ENCODE peak calls at places on chromosome 4, in four cellular contexts. C is AG09309, X is transverse colon, T is A549. E is an unnamed sample.

GRCh38 chr4:139389102-139389501 is 64.8 kb upstream of the RAB33B start:
- DNase-seq in X (no peak), T (no peak), C (no peak), E (no peak)

GRCh38 chr4:27350161-27350560 is 489.5 kb downstream of the STIM2 start:
- DNase-seq in C (peak; percentile 7), T (no peak), X (no peak), E (no peak)

GRCh38 chr4:148258526-148258925 is 183.7 kb downstream of the NR3C2 start:
- DNase-seq in T (no peak), X (no peak), C (no peak), E (no peak)

GRCh38 chr4:158791588-158791987 is 22.8 kb downstream of the FNIP2 start:
- DNase-seq in C (no peak), T (no peak), X (no peak), E (no peak)

GRCh38 chr4:150423503-150423902 is 158.4 kb upstream of the MAB21L2 start:
- DNase-seq in X (no peak), T (no peak), C (no peak), E (no peak)

GRCh38 chr4:8120518-8120917 is 38.1 kb downstream of the ABLIM2 start:
- DNase-seq in X (no peak), C (no peak), T (no peak), E (no peak)

GRCh38 chr4:177974461-177974860 is 532.2 kb upstream of the AGA start:
- DNase-seq in C (no peak), X (no peak), T (no peak), E (no peak)

GRCh38 chr4:183600189-183600685 is 58.7 kb downstream of the RWDD4 start:
- DNase-seq in C (no peak), X (no peak), T (no peak), E (peak; percentile 6)

GRCh38 chr4:139403457-139403856 is 50.5 kb upstream of the RAB33B start:
- DNase-seq in C (no peak), T (no peak), X (no peak), E (no peak)

GRCh38 chr4:74490736-74491135 is 45.8 kb downstream of the AREG start:
- DNase-seq in C (no peak), X (no peak), T (no peak), E (no peak)

GRCh38 chr4:38529189-38530115 is 134.5 kb upstream of the KLF3 start:
- DNase-seq in C (no peak), T (no peak), X (peak; percentile 67), E (no peak)

GRCh38 chr4:184746532-184746870 is 12.6 kb upstream of the CENPU start:
- DNase-seq in X (no peak), T (no peak), C (peak; percentile 77), E (peak; percentile 72)

GRCh38 chr4:152591361-152591760 is 55.5 kb upstream of the FBXW7 start:
- DNase-seq in X (peak; percentile 63), T (no peak), C (no peak), E (peak; percentile 16)

GRCh38 chr4:163048447-163048846 is 118.2 kb downstream of the NAF1 start:
- DNase-seq in X (peak; percentile 13), C (no peak), T (peak; percentile 31), E (peak; percentile 42)

GRCh38 chr4:99832313-99832712 is 15.7 kb downstream of the DAPP1 start:
- DNase-seq in T (no peak), X (no peak), C (no peak), E (no peak)

GRCh38 chr4:94488667-94489066 is 36.9 kb downstream of the PDLIM5 start:
- DNase-seq in C (peak; percentile 55), X (no peak), T (peak; percentile 35), E (peak; percentile 48)

GRCh38 chr4:84697615-84698201 is 114.8 kb downstream of the CDS1 start:
- DNase-seq in T (no peak), X (no peak), C (no peak), E (no peak)

GRCh38 chr4:46927201-46927600 is 18.2 kb upstream of the COX7B2 start:
- DNase-seq in X (no peak), C (no peak), T (no peak), E (no peak)

GRCh38 chr4:159541143-159541542 is 438.3 kb downstream of the RAPGEF2 start:
- DNase-seq in T (no peak), C (no peak), X (no peak), E (no peak)

GRCh38 chr4:109011241-109012031 is 248.6 kb upstream of the ETNPPL start:
- DNase-seq in T (no peak), X (no peak), C (no peak), E (no peak)

GRCh38 chr4:21011106-21011505 is 310.8 kb downstream of the PACRGL start:
- DNase-seq in X (no peak), C (no peak), T (no peak), E (no peak)

GRCh38 chr4:38449506-38450174 is 214.4 kb upstream of the KLF3 start:
- DNase-seq in X (no peak), C (peak; percentile 8), T (no peak), E (no peak)

GRCh38 chr4:6065166-6065565 is 46.9 kb upstream of the C4orf50 start:
- DNase-seq in T (no peak), C (no peak), X (no peak), E (no peak)

GRCh38 chr4:27245216-27245615 is 384.6 kb downstream of the STIM2 start:
- DNase-seq in C (no peak), T (no peak), X (no peak), E (no peak)

GRCh38 chr4:70426789-70427188 is 29.0 kb downstream of the OPRPN start:
- DNase-seq in C (no peak), X (no peak), T (no peak), E (no peak)

GRCh38 chr4:37469286-37469685 is 216.9 kb downstream of the RELL1 start:
- DNase-seq in X (no peak), C (no peak), T (no peak), E (no peak)

GRCh38 chr4:628821-629635 is 3.7 kb downstream of the PDE6B start:
- DNase-seq in C (no peak), X (no peak), T (no peak), E (no peak)

GRCh38 chr4:166169111-166169510 is 296.1 kb downstream of the TLL1 start:
- DNase-seq in C (no peak), T (no peak), X (no peak), E (peak; percentile 23)

GRCh38 chr4:26135331-26135730 is 185.5 kb upstream of the RBPJ start:
- DNase-seq in X (no peak), T (no peak), C (no peak), E (no peak)

GRCh38 chr4:83387922-83388676 is 53.5 kb upstream of the HPSE start:
- DNase-seq in X (no peak), C (no peak), T (no peak), E (no peak)

GRCh38 chr4:6929339-6929734 is 19.7 kb downstream of the TBC1D14 start:
- DNase-seq in T (no peak), C (no peak), X (no peak), E (no peak)

GRCh38 chr4:26807330-26807729 is 53.3 kb upstream of the STIM2 start:
- DNase-seq in X (no peak), T (no peak), C (no peak), E (no peak)

GRCh38 chr4:112038861-112039260 is 106.4 kb upstream of the FAM241A start:
- DNase-seq in T (no peak), X (no peak), C (no peak), E (peak; percentile 7)

GRCh38 chr4:118322831-118323502 is 29.8 kb downstream of the PRSS12 start:
- DNase-seq in X (no peak), T (no peak), C (no peak), E (no peak)

GRCh38 chr4:85780664-85781063 is 305.7 kb downstream of the ARHGAP24 start:
- DNase-seq in C (no peak), T (no peak), X (no peak), E (peak; percentile 67)

GRCh38 chr4:85779165-85779564 is 304.2 kb downstream of the ARHGAP24 start:
- DNase-seq in T (no peak), C (no peak), X (no peak), E (peak; percentile 64)

GRCh38 chr4:85777908-85778808 is 303.2 kb downstream of the ARHGAP24 start:
- DNase-seq in C (no peak), X (no peak), T (no peak), E (no peak)

GRCh38 chr4:85776579-85776978 is 301.6 kb downstream of the ARHGAP24 start:
- DNase-seq in X (no peak), C (no peak), T (no peak), E (no peak)

DNA sequence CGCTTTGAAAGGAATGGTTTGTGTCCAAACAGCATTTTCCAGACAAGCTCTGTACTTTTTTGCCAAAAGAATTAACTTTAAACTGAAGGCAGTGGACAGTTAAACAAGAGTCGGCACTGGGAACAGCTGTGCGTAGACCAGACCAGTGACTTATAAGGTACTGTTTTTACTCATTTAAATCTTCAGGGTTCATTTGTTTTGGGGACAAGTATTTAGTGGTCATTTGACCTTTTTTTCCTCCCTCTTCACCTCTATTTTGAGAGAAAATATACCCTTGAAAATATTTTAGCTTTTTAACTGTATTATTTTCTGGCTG is 303.8 kb downstream of the ARHGAP24 start:
- DNase-seq in T (no peak), C (no peak), X (no peak), E (peak; percentile 40)
- H3K4me3 ChIP-seq in T (peak overlapping the region; percentile 22), C (peak overlapping the region; percentile 38), X (peak overlapping the region; percentile 20), E (peak overlapping the region; percentile 60)

GRCh38 chr4:168942985-168943384 is 67.1 kb downstream of the CBR4 start:
- DNase-seq in C (no peak), X (no peak), T (no peak), E (no peak)
- TF ChIP-seq CTCF in C (peak; percentile 47), X (no peak), T (peak; percentile 24), E (peak; percentile 68)

GRCh38 chr4:145523117-145523516 is 41.5 kb downstream of the SMAD1 start:
- DNase-seq in T (no peak), X (no peak), C (no peak), E (no peak)

GRCh38 chr4:145527773-145528172 is 46.1 kb downstream of the SMAD1 start:
- DNase-seq in C (no peak), X (no peak), T (no peak), E (no peak)

GRCh38 chr4:145524535-145524934 is 42.9 kb downstream of the SMAD1 start:
- DNase-seq in T (no peak), X (no peak), C (no peak), E (no peak)

GRCh38 chr4:145528601-145529000 is 46.9 kb downstream of the SMAD1 start:
- DNase-seq in T (no peak), X (no peak), C (no peak), E (no peak)

DNA sequence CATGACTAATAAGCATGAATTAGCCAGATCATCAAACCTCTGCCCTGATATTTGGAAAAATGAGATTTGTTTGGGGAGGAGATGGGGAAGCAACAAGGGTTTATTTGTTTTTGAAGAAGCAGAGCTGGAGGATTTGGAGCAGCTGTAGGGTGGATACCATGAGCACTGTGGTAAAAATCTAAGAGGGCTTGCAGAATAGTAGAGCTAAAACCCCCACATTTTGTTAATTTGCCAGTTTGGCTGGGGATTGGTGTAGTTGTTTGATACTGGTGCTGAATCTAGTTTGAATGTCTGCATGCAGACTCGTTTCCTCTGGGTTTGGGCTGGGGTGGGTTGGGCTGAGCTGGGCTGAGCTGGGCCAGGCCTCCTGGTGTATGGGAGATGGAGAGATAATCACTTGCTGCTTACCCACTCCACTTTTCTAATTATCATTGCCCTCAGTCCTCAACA is 43.7 kb downstream of the SMAD1 start:
- DNase-seq in X (no peak), T (no peak), C (no peak), E (no peak)
- H3K4me3 ChIP-seq in X (no peak overlapping the region), T (no peak overlapping the region), C (no peak overlapping the region), E (no peak overlapping the region)

DNA sequence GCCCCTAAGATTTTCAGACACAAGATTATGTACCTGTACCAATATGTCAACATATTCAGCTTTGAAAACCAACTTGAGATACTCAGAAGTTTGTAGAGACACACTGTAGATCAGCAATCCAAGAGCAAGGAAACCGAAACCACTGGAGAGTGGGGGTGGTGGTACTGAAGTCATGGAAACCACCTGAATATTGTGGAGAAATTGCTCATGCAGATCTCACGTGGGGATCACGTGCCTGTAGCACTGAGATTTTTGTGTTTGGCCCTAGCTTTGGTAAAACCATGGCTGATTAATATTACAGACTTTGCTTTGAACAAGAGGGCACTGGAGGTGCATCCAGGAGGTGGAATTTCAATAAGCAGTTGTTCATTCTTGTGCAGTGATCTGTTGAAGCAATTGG is 47.2 kb downstream of the GBA3 start:
- DNase-seq in T (no peak), X (no peak), C (no peak), E (no peak)
- TF ChIP-seq CTCF in T (no peak), X (no peak), C (no peak), E (no peak)

E was measured in brain microvascular endothelial cell.